ENCODE peak calls at places on chromosomes 13 and 19, in seven cellular contexts. H is transverse colon, Q is spleen, W is HCT116, I is heart left ventricle, M is lower leg skin, S is body of pancreas. V is an unnamed sample.

GRCh38 chr13:70817571-70817970 is 709.3 kb upstream of the KLHL1 start:
- DNase-seq in H (no peak), Q (no peak), W (no peak), I (no peak), M (no peak), S (no peak), V (no peak)

GRCh38 chr19:41882568-41883462 is at the start of gene ARHGEF1:
- DNase-seq in H (peak; percentile 75), Q (peak; percentile 96), W (no peak), I (peak; percentile 76), M (no peak), S (peak; percentile 56), V (no peak)

GRCh38 chr19:728011-728410 is 19.3 kb downstream of the PALM start:
- DNase-seq in H (no peak), Q (peak; percentile 90), W (no peak), I (peak; percentile 92), M (no peak), S (no peak), V (no peak)

GRCh38 chr19:49318296-49318695 is 6.7 kb downstream of the SLC6A16 start:
- DNase-seq in H (no peak), Q (no peak), W (no peak), I (no peak), M (no peak), S (no peak), V (no peak)

GRCh38 chr19:5143471-5144411 is 174.8 kb downstream of the KDM4B start:
- DNase-seq in H (no peak), Q (peak; percentile 86), W (no peak), I (peak; percentile 43), M (no peak), S (peak; percentile 9), V (no peak)

GRCh38 chr13:113860579-113861432 is 3.1 kb downstream of the GAS6 start:
- DNase-seq in H (peak; percentile 87), Q (no peak), W (no peak), I (no peak), M (no peak), S (peak; percentile 56), V (no peak)

GRCh38 chr13:41075034-41075433 is 13.7 kb downstream of the WBP4 start:
- DNase-seq in H (no peak), Q (no peak), W (no peak), I (no peak), M (no peak), S (no peak), V (no peak)

GRCh38 chr13:31182987-31183386 is 16.8 kb upstream of the B3GLCT start:
- DNase-seq in H (no peak), Q (no peak), W (no peak), I (no peak), M (no peak), S (no peak), V (no peak)

GRCh38 chr19:8158411-8159074 is 9.2 kb upstream of the FBN3 start:
- DNase-seq in H (peak; percentile 23), Q (no peak), W (peak; percentile 79), I (peak; percentile 42), M (peak; percentile 38), S (peak; percentile 79), V (no peak)

GRCh38 chr13:111228262-111229144 is 91.9 kb upstream of the TEX29 start:
- DNase-seq in H (no peak), Q (no peak), W (no peak), I (no peak), M (no peak), S (no peak), V (no peak)

GRCh38 chr13:84433024-84433423 is 550.8 kb upstream of the SLITRK1 start:
- DNase-seq in H (no peak), Q (no peak), W (no peak), I (no peak), M (no peak), S (no peak), V (no peak)

GRCh38 chr19:49212302-49212701 is 54.7 kb downstream of the TRPM4 start:
- DNase-seq in H (no peak), Q (no peak), W (no peak), I (no peak), M (no peak), S (peak; percentile 31), V (no peak)

GRCh38 chr19:48954595-48955307 is at the start of gene BAX:
- DNase-seq in H (peak; percentile 98), Q (peak; percentile 98), W (peak; percentile 95), I (peak; percentile 99), M (peak; percentile 93), S (peak; percentile 97), V (peak; percentile 94)

GRCh38 chr19:19349365-19349764 is 28.7 kb downstream of the MAU2 start:
- DNase-seq in H (no peak), Q (no peak), W (no peak), I (no peak), M (no peak), S (no peak), V (no peak)

GRCh38 chr13:93861818-93862217 is 617.7 kb downstream of the DCT start:
- DNase-seq in H (no peak), Q (no peak), W (no peak), I (no peak), M (no peak), S (no peak), V (no peak)

GRCh38 chr13:40490086-40490723 is 176.2 kb downstream of the FOXO1 start:
- DNase-seq in H (peak; percentile 41), Q (no peak), W (no peak), I (no peak), M (no peak), S (peak; percentile 55), V (no peak)

GRCh38 chr13:45231722-45232121 is 30.9 kb upstream of the KCTD4 start:
- DNase-seq in H (no peak), Q (no peak), W (no peak), I (no peak), M (no peak), S (no peak), V (no peak)

GRCh38 chr13:42009057-42009456 is 39.4 kb upstream of the DGKH start:
- DNase-seq in H (no peak), Q (no peak), W (no peak), I (no peak), M (no peak), S (no peak), V (no peak)

GRCh38 chr19:19817357-19817756 is 4.2 kb downstream of the ZNF506 start:
- DNase-seq in H (no peak), Q (no peak), W (no peak), I (no peak), M (no peak), S (no peak), V (no peak)

GRCh38 chr19:47447470-47448359 is 24.0 kb downstream of the SLC8A2 start:
- DNase-seq in H (peak; percentile 41), Q (no peak), W (peak; percentile 85), I (no peak), M (no peak), S (peak; percentile 34), V (no peak)

GRCh38 chr13:55062662-55063061 is 2034.0 kb downstream of the OLFM4 start:
- DNase-seq in H (no peak), Q (no peak), W (no peak), I (no peak), M (no peak), S (no peak), V (no peak)

DNA sequence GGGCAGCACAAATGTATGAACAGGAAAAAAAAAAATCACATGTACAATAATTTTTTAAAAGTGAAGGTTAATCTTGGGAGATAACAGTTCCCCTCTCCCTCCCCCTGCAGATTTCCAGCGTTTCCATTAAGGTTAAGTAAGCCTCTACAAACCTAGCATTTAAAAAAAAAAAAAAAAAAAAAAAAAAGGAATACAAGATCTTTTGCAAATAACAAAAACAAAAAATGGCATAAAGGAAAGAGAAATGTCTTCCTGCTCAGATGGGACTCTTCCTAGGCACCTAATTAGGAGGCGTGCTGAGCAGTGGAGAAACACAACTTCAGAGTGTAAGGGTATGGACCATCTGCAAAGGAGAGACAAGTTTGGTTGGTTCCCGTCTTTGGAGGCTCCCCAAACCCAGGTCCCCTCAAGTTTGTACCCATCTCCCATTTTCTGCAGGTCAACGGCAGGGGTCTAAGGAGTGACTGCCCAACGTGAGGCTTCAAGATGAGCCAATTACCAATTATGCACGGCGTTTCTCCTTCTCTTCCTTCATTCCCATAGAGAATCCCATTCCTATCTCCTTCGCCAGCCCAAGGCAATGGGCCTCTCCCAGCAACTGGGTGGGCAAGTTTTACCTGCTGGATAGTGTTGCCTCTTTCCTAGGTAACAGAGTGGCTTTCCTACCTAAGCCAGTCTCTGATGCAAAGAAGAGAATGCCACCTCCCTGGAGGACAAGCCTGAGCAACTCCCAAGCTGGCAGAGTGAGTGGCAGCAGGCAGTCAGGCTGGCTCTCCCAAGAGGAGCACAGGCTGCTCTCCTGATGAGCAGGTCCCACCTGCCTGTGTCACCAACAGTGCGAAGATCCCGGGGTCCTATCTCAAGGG is 5.1 kb upstream of the ECH1 start:
- DNase-seq in H (no peak), Q (peak; percentile 71), W (no peak), I (no peak), M (peak; percentile 58), S (no peak), V (no peak)
- TF ChIP-seq POLR2A in H (no peak), Q (no peak), W (no peak), I (no peak), M (no peak), S (no peak), V (no peak)

DNA sequence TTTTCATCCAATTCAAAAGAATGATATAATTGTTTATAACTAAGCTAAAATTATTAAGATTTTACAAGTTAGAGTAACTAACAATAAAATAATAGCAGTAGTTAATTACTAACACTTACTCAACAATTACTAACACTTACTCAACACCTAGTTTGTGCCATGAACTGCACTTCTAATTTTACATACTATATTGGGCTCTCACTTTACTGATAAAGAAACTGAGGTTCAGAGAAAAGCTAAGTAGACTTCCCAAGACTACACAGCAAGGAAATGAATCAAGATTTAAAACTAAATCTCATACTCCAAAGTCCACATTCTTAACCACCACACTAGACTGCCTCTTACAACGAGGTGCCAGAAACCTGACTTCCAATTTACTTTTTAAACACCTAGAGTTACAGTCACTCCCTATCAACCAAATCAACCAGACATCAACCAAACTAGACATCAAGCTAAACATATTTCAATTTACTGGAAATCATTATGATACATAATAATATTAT is 25.1 kb downstream of the RBM26 start:
- DNase-seq in H (no peak), Q (no peak), W (no peak), I (no peak), M (no peak), S (no peak), V (no peak)
- TF ChIP-seq POLR2A in H (no peak), Q (no peak), W (no peak), I (no peak), M (no peak), S (no peak), V (no peak)

GRCh38 chr19:12495002-12495802 is 10.6 kb upstream of the ZNF709 start:
- DNase-seq in H (peak; percentile 97), Q (peak; percentile 97), W (no peak), I (peak; percentile 97), M (peak; percentile 95), S (peak; percentile 98), V (peak; percentile 98)
- TF ChIP-seq POLR2A in H (peak; percentile 84), Q (no peak), W (no peak), I (no peak), M (no peak), S (peak; percentile 94), V (no peak)

DNA sequence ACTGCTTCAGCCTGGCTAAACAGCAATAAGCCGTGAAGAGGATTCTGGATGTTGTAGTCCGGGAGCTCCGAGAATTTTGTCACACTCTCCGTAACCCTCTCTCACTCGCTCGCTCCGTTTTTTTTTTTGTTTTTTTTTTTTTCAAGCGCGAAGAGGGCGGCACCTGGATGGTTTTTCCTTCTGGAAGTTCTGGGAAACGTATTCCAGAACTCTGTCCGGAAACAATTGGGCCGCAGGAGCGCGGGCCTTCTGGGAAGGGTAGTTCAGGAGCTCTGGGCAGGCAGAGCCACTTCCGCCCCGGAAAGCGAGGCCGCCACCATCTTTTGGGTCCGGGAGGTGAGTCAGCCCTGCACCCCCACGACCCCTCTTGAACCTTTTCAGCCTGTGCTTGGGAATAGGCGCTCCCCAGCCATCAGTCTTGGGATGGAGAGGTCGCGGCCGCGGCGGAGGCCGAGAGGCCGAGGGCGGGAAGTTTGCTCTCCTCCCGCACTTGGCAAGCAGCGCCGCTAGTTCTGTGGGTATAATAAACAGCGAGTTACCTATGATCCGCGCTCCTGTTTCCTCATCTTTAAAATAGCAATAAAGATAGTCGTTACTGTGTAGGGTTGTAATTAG is at the start of gene ZNF227:
- DNase-seq in H (peak; percentile 91), Q (peak; percentile 95), W (peak; percentile 86), I (peak; percentile 95), M (peak; percentile 91), S (peak; percentile 93), V (peak; percentile 91)
- TF ChIP-seq POLR2A in H (peak; percentile 49), Q (no peak), W (no peak), I (no peak), M (no peak), S (peak; percentile 63), V (no peak)